ENCODE peak calls at places on chromosomes 2 and 18, in six cellular contexts. N is amygdala; P is kidney tubule cell; Z is naive thymus-derived CD8-positive, alpha-beta T cell; K is heart right ventricle; S is activated CD8-positive, alpha-beta memory T cell treated with anti-CD3 and anti-CD28 coated beads for 24 hours. G is an unnamed sample.

GRCh38 chr2:54396798-54397197 is 59.3 kb upstream of the SPTBN1 start:
- DNase-seq in N (no peak), K (no peak), S (no peak), Z (no peak), P (no peak), G (no peak)

GRCh38 chr2:52260904-52261303 is 1229.0 kb upstream of the NRXN1 start:
- DNase-seq in S (no peak), Z (no peak), N (no peak), K (no peak), P (no peak), G (no peak)

GRCh38 chr2:160073284-160073888 is 11.0 kb upstream of the PLA2R1 start:
- DNase-seq in Z (no peak), P (no peak), K (no peak), N (no peak), S (no peak), G (no peak)

GRCh38 chr2:13114391-13114790 is 397.7 kb downstream of the TRIB2 start:
- DNase-seq in S (no peak), P (peak), Z (no peak), K (peak), N (no peak), G (no peak)

GRCh38 chr2:44324971-44325426 is 36.3 kb downstream of the PREPL start:
- DNase-seq in N (no peak), K (peak), Z (no peak), P (peak), S (no peak), G (no peak)

GRCh38 chr2:114222331-114222730 is 220.1 kb upstream of the DPP10 start:
- DNase-seq in P (no peak), K (no peak), N (no peak), Z (no peak), S (no peak), G (no peak)

GRCh38 chr18:22525313-22525712 is 107.6 kb upstream of the CTAGE1 start:
- DNase-seq in N (no peak), K (no peak), P (no peak), Z (no peak), S (no peak), G (no peak)

GRCh38 chr2:190882831-190883582 is 2.4 kb downstream of the GLS start:
- DNase-seq in K (no peak), S (no peak), N (no peak), Z (no peak), P (peak), G (no peak)

GRCh38 chr2:217060951-217061547 is 201.2 kb upstream of the TNP1 start:
- DNase-seq in Z (no peak), P (peak), K (no peak), S (no peak), N (no peak), G (no peak)

GRCh38 chr18:68219867-68220266 is 495.0 kb downstream of the TMX3 start:
- DNase-seq in Z (no peak), N (no peak), S (no peak), K (no peak), P (no peak), G (no peak)

GRCh38 chr2:102975996-102976636 is 214.3 kb downstream of the TMEM182 start:
- DNase-seq in S (no peak), Z (no peak), P (peak), K (peak), N (peak), G (peak)

GRCh38 chr18:31203086-31203793 is 40.6 kb upstream of the DSC1 start:
- DNase-seq in K (no peak), Z (no peak), N (no peak), P (no peak), S (no peak), G (no peak)

GRCh38 chr2:73614997-73615396 is 27.2 kb downstream of the NAT8 start:
- DNase-seq in Z (no peak), S (no peak), N (no peak), K (no peak), P (no peak), G (no peak)

GRCh38 chr2:48144777-48145176 is 238.5 kb upstream of the FBXO11 start:
- DNase-seq in P (peak), S (no peak), Z (no peak), N (no peak), K (peak), G (peak)

GRCh38 chr2:106138904-106139574 is 55.1 kb downstream of the UXS1 start:
- DNase-seq in Z (no peak), K (no peak), N (no peak), S (no peak), P (no peak), G (no peak)

GRCh38 chr2:44884231-44884630 is 57.3 kb upstream of the SIX3 start:
- DNase-seq in S (no peak), N (no peak), P (no peak), Z (no peak), K (no peak), G (no peak)

GRCh38 chr2:150459281-150459680 is 28.2 kb downstream of the RND3 start:
- DNase-seq in S (no peak), P (no peak), N (no peak), Z (no peak), K (no peak), G (no peak)

GRCh38 chr2:178211943-178212342 is 17.6 kb downstream of the OSBPL6 start:
- DNase-seq in N (no peak), Z (no peak), K (no peak), P (no peak), S (no peak), G (no peak)

GRCh38 chr2:26269571-26270170 is 24.9 kb downstream of the HADHB start:
- DNase-seq in Z (no peak), K (no peak), P (no peak), S (no peak), N (no peak), G (no peak)

GRCh38 chr2:140457483-140457882 is 1673.3 kb downstream of the LRP1B start:
- DNase-seq in S (no peak), Z (no peak), K (no peak), P (peak), N (no peak), G (peak)

GRCh38 chr2:226256709-226257401 is 542.8 kb downstream of the IRS1 start:
- DNase-seq in S (no peak), N (no peak), Z (no peak), K (no peak), P (peak), G (peak)

GRCh38 chr2:64637000-64637628 is 16.6 kb downstream of the SERTAD2 start:
- DNase-seq in K (no peak), S (no peak), Z (no peak), N (no peak), P (no peak), G (no peak)

GRCh38 chr2:120691410-120691809 is 44.3 kb upstream of the GLI2 start:
- DNase-seq in Z (no peak), S (no peak), N (no peak), K (no peak), P (no peak), G (no peak)

GRCh38 chr2:11681722-11682589 is 12.0 kb upstream of the NTSR2 start:
- DNase-seq in P (peak), K (no peak), S (peak), Z (no peak), N (no peak), G (peak)

GRCh38 chr2:169767243-169767888 is 31.3 kb upstream of the SSB start:
- DNase-seq in S (peak), Z (peak), P (peak), K (peak), N (peak), G (peak)

GRCh38 chr2:124713969-124714368 is 688.9 kb downstream of the CNTNAP5 start:
- DNase-seq in P (no peak), Z (no peak), K (no peak), N (no peak), S (no peak), G (no peak)

GRCh38 chr2:159010340-159010739 is 41.9 kb downstream of the TANC1 start:
- DNase-seq in S (no peak), Z (no peak), P (peak), N (no peak), K (no peak), G (no peak)

GRCh38 chr2:223979730-223980396 is 22.6 kb downstream of the MRPL44 start:
- DNase-seq in S (no peak), N (no peak), K (no peak), P (no peak), Z (no peak), G (no peak)

GRCh38 chr18:57776767-57777166 is 26.3 kb downstream of the ATP8B1 start:
- DNase-seq in N (no peak), P (no peak), K (no peak), S (no peak), Z (no peak), G (no peak)

GRCh38 chr2:128654404-128654803 is 335.7 kb upstream of the HS6ST1 start:
- DNase-seq in N (no peak), P (no peak), K (peak), S (no peak), Z (no peak), G (no peak)